ENCODE peak calls at places on chromosomes 2 and 18, in four cellular contexts. I, X, T and R are unnamed samples.

GRCh38 chr2:24304098-24304497 is 56.2 kb downstream of the ITSN2 start:
- DNase-seq in I (no peak), X (no peak), T (peak), R (peak)

GRCh38 chr18:10013621-10014543 is 100.1 kb downstream of the VAPA start:
- DNase-seq in I (no peak), X (no peak), T (no peak), R (no peak)

GRCh38 chr2:197517150-197517549 is 1.3 kb downstream of the MOB4 start:
- DNase-seq in I (no peak), X (no peak), T (no peak), R (no peak)

GRCh38 chr2:138727956-138728355 is 52.2 kb downstream of the NXPH2 start:
- DNase-seq in I (no peak), X (no peak), T (no peak), R (no peak)

GRCh38 chr2:15729709-15730544 is 138.3 kb downstream of the DDX1 start:
- DNase-seq in I (no peak), X (no peak), T (no peak), R (no peak)

GRCh38 chr2:20164734-20165242 is 60.1 kb downstream of the SDC1 start:
- DNase-seq in I (no peak), X (no peak), T (no peak), R (no peak)

GRCh38 chr18:49561377-49562193 is at the start of gene LIPG:
- DNase-seq in I (peak), X (peak), T (peak), R (no peak)

GRCh38 chr2:30694286-30695055 is 112.8 kb downstream of the CAPN13 start:
- DNase-seq in I (no peak), X (no peak), T (no peak), R (no peak)

GRCh38 chr2:136131484-136131960 is 13.6 kb upstream of the CXCR4 start:
- DNase-seq in I (no peak), X (no peak), T (no peak), R (no peak)

GRCh38 chr2:143282684-143283083 is 153.5 kb downstream of the ARHGAP15 start:
- DNase-seq in I (peak), X (no peak), T (no peak), R (no peak)